ENCODE peak calls at places on chromosomes 2 and 18, in eight cellular contexts. One of them, this sample, is unnamed.

GRCh38 chr2:28435796-28436425 is 43.3 kb downstream of the FOSL2 start:
- DNase-seq in neuronal stem cell: no peak
- DNase-seq in CD4-positive, alpha-beta T cell: no peak
- DNase-seq in cardiac muscle cell: no peak
- DNase-seq in left ventricle myocardium inferior: no peak
- DNase-seq in DND-41: no peak
- DNase-seq in breast epithelium: no peak
- DNase-seq in kidney: no peak
- DNase-seq in this sample: no peak

GRCh38 chr2:180962727-180963312 is 17.6 kb upstream of the UBE2E3 start:
- DNase-seq in neuronal stem cell: no peak
- DNase-seq in CD4-positive, alpha-beta T cell: no peak
- DNase-seq in cardiac muscle cell: no peak
- DNase-seq in left ventricle myocardium inferior: no peak
- DNase-seq in DND-41: no peak
- DNase-seq in breast epithelium: no peak
- DNase-seq in kidney: no peak
- DNase-seq in this sample: no peak

GRCh38 chr2:19545507-19545906 is 187.1 kb upstream of the OSR1 start:
- DNase-seq in neuronal stem cell: no peak
- DNase-seq in CD4-positive, alpha-beta T cell: no peak
- DNase-seq in cardiac muscle cell: no peak
- DNase-seq in left ventricle myocardium inferior: no peak
- DNase-seq in DND-41: no peak
- DNase-seq in breast epithelium: no peak
- DNase-seq in kidney: no peak
- DNase-seq in this sample: no peak

GRCh38 chr2:143607446-143608110 is 478.4 kb downstream of the ARHGAP15 start:
- DNase-seq in neuronal stem cell: no peak
- DNase-seq in CD4-positive, alpha-beta T cell: no peak
- DNase-seq in cardiac muscle cell: peak; percentile 30
- DNase-seq in left ventricle myocardium inferior: no peak
- DNase-seq in DND-41: no peak
- DNase-seq in breast epithelium: no peak
- DNase-seq in kidney: no peak
- DNase-seq in this sample: no peak

GRCh38 chr2:235544687-235544965 is 50.8 kb downstream of the AGAP1 start:
- DNase-seq in neuronal stem cell: no peak
- DNase-seq in CD4-positive, alpha-beta T cell: no peak
- DNase-seq in cardiac muscle cell: no peak
- DNase-seq in left ventricle myocardium inferior: no peak
- DNase-seq in DND-41: no peak
- DNase-seq in breast epithelium: no peak
- DNase-seq in kidney: no peak
- DNase-seq in this sample: no peak

GRCh38 chr2:100380681-100381080 is 36.8 kb downstream of the CHST10 start:
- DNase-seq in neuronal stem cell: no peak
- DNase-seq in CD4-positive, alpha-beta T cell: no peak
- DNase-seq in cardiac muscle cell: no peak
- DNase-seq in left ventricle myocardium inferior: no peak
- DNase-seq in DND-41: no peak
- DNase-seq in breast epithelium: no peak
- DNase-seq in kidney: no peak
- DNase-seq in this sample: no peak

GRCh38 chr18:58605027-58606020 is 23.6 kb downstream of the ALPK2 start:
- DNase-seq in neuronal stem cell: no peak
- DNase-seq in CD4-positive, alpha-beta T cell: no peak
- DNase-seq in cardiac muscle cell: peak; percentile 72
- DNase-seq in left ventricle myocardium inferior: no peak
- DNase-seq in DND-41: no peak
- DNase-seq in breast epithelium: no peak
- DNase-seq in kidney: no peak
- DNase-seq in this sample: no peak

GRCh38 chr2:191226196-191226595 is 19.0 kb upstream of the MYO1B start:
- DNase-seq in neuronal stem cell: no peak
- DNase-seq in CD4-positive, alpha-beta T cell: no peak
- DNase-seq in cardiac muscle cell: peak; percentile 44
- DNase-seq in left ventricle myocardium inferior: no peak
- DNase-seq in DND-41: no peak
- DNase-seq in breast epithelium: no peak
- DNase-seq in kidney: no peak
- DNase-seq in this sample: no peak

GRCh38 chr18:75204978-75205759 is 3.8 kb downstream of the PTGR3 start:
- DNase-seq in neuronal stem cell: peak; percentile 17
- DNase-seq in CD4-positive, alpha-beta T cell: no peak
- DNase-seq in cardiac muscle cell: no peak
- DNase-seq in left ventricle myocardium inferior: no peak
- DNase-seq in DND-41: no peak
- DNase-seq in breast epithelium: no peak
- DNase-seq in kidney: no peak
- DNase-seq in this sample: no peak

GRCh38 chr18:22207022-22207758 is 37.8 kb downstream of the GATA6 start:
- DNase-seq in neuronal stem cell: no peak
- DNase-seq in CD4-positive, alpha-beta T cell: no peak
- DNase-seq in cardiac muscle cell: peak; percentile 98
- DNase-seq in left ventricle myocardium inferior: no peak
- DNase-seq in DND-41: no peak
- DNase-seq in breast epithelium: no peak
- DNase-seq in kidney: no peak
- DNase-seq in this sample: no peak

GRCh38 chr2:217989221-217989948 is 13.4 kb downstream of the TNS1 start:
- DNase-seq in neuronal stem cell: no peak
- DNase-seq in CD4-positive, alpha-beta T cell: no peak
- DNase-seq in cardiac muscle cell: no peak
- DNase-seq in left ventricle myocardium inferior: peak; percentile 9
- DNase-seq in DND-41: no peak
- DNase-seq in breast epithelium: no peak
- DNase-seq in kidney: no peak
- DNase-seq in this sample: no peak

GRCh38 chr2:6917071-6917760 is at the start of gene RNF144A:
- DNase-seq in neuronal stem cell: peak; percentile 69
- DNase-seq in CD4-positive, alpha-beta T cell: peak; percentile 79
- DNase-seq in cardiac muscle cell: peak; percentile 64
- DNase-seq in left ventricle myocardium inferior: peak; percentile 71
- DNase-seq in DND-41: peak; percentile 77
- DNase-seq in breast epithelium: no peak
- DNase-seq in kidney: peak; percentile 85
- DNase-seq in this sample: peak; percentile 68

GRCh38 chr2:30826481-30826880 is 19.2 kb upstream of the CAPN13 start:
- DNase-seq in neuronal stem cell: no peak
- DNase-seq in CD4-positive, alpha-beta T cell: no peak
- DNase-seq in cardiac muscle cell: no peak
- DNase-seq in left ventricle myocardium inferior: no peak
- DNase-seq in DND-41: no peak
- DNase-seq in breast epithelium: no peak
- DNase-seq in kidney: no peak
- DNase-seq in this sample: no peak
- H3K9me3 ChIP-seq in neuronal stem cell: no peaks in the 10 kb centered on the region
- H3K9me3 ChIP-seq in CD4-positive, alpha-beta T cell: peaks cover 5% of the 10 kb centered on the region
- H3K9me3 ChIP-seq in cardiac muscle cell: no peaks in the 10 kb centered on the region
- H3K9me3 ChIP-seq in left ventricle myocardium inferior: peaks cover 9% of the 10 kb centered on the region
- H3K9me3 ChIP-seq in DND-41: peaks cover 11% of the 10 kb centered on the region
- H3K9me3 ChIP-seq in breast epithelium: no peaks in the 10 kb centered on the region
- H3K9me3 ChIP-seq in kidney: no peaks in the 10 kb centered on the region
- H3K9me3 ChIP-seq in this sample: peaks cover 13% of the 10 kb centered on the region

GRCh38 chr2:70932631-70933230 is 3.0 kb upstream of the ATP6V1B1 start:
- DNase-seq in neuronal stem cell: no peak
- DNase-seq in CD4-positive, alpha-beta T cell: no peak
- DNase-seq in cardiac muscle cell: no peak
- DNase-seq in left ventricle myocardium inferior: no peak
- DNase-seq in DND-41: no peak
- DNase-seq in breast epithelium: no peak
- DNase-seq in kidney: no peak
- DNase-seq in this sample: no peak

GRCh38 chr2:70928366-70928765 is 7.3 kb upstream of the ATP6V1B1 start:
- DNase-seq in neuronal stem cell: no peak
- DNase-seq in CD4-positive, alpha-beta T cell: no peak
- DNase-seq in cardiac muscle cell: no peak
- DNase-seq in left ventricle myocardium inferior: no peak
- DNase-seq in DND-41: no peak
- DNase-seq in breast epithelium: no peak
- DNase-seq in kidney: no peak
- DNase-seq in this sample: no peak

GRCh38 chr2:70930371-70931329 is 5.0 kb upstream of the ATP6V1B1 start:
- DNase-seq in neuronal stem cell: no peak
- DNase-seq in CD4-positive, alpha-beta T cell: no peak
- DNase-seq in cardiac muscle cell: no peak
- DNase-seq in left ventricle myocardium inferior: no peak
- DNase-seq in DND-41: no peak
- DNase-seq in breast epithelium: no peak
- DNase-seq in kidney: no peak
- DNase-seq in this sample: no peak

GRCh38 chr2:70934981-70935380 is 719 bp upstream of the ATP6V1B1 start:
- DNase-seq in neuronal stem cell: no peak
- DNase-seq in CD4-positive, alpha-beta T cell: no peak
- DNase-seq in cardiac muscle cell: no peak
- DNase-seq in left ventricle myocardium inferior: no peak
- DNase-seq in DND-41: no peak
- DNase-seq in breast epithelium: no peak
- DNase-seq in kidney: no peak
- DNase-seq in this sample: no peak

GRCh38 chr2:70931376-70932000 is 4.2 kb upstream of the ATP6V1B1 start:
- DNase-seq in neuronal stem cell: no peak
- DNase-seq in CD4-positive, alpha-beta T cell: no peak
- DNase-seq in cardiac muscle cell: no peak
- DNase-seq in left ventricle myocardium inferior: no peak
- DNase-seq in DND-41: no peak
- DNase-seq in breast epithelium: no peak
- DNase-seq in kidney: no peak
- DNase-seq in this sample: no peak
- H3K27ac ChIP-seq in neuronal stem cell: no peak overlapping the region
- H3K27ac ChIP-seq in CD4-positive, alpha-beta T cell: no peak overlapping the region
- H3K27ac ChIP-seq in cardiac muscle cell: no peak overlapping the region
- H3K27ac ChIP-seq in left ventricle myocardium inferior: no peak overlapping the region
- H3K27ac ChIP-seq in DND-41: no peak overlapping the region
- H3K27ac ChIP-seq in breast epithelium: peak overlapping the region; percentile 7
- H3K27ac ChIP-seq in kidney: no peak overlapping the region
- H3K27ac ChIP-seq in this sample: no peak overlapping the region

GRCh38 chr2:239865059-239865639 is 160.0 kb downstream of the NDUFA10 start:
- DNase-seq in neuronal stem cell: no peak
- DNase-seq in CD4-positive, alpha-beta T cell: no peak
- DNase-seq in cardiac muscle cell: no peak
- DNase-seq in left ventricle myocardium inferior: no peak
- DNase-seq in DND-41: no peak
- DNase-seq in breast epithelium: no peak
- DNase-seq in kidney: no peak
- DNase-seq in this sample: no peak
- H3K9me3 ChIP-seq in neuronal stem cell: no peaks in the 10 kb centered on the region
- H3K9me3 ChIP-seq in CD4-positive, alpha-beta T cell: no peaks in the 10 kb centered on the region
- H3K9me3 ChIP-seq in cardiac muscle cell: peaks cover 2% of the 10 kb centered on the region
- H3K9me3 ChIP-seq in left ventricle myocardium inferior: no peaks in the 10 kb centered on the region
- H3K9me3 ChIP-seq in DND-41: no peaks in the 10 kb centered on the region
- H3K9me3 ChIP-seq in breast epithelium: no peaks in the 10 kb centered on the region
- H3K9me3 ChIP-seq in kidney: no peaks in the 10 kb centered on the region
- H3K9me3 ChIP-seq in this sample: peaks cover 3% of the 10 kb centered on the region

GRCh38 chr2:39522518-39522877 is 85.4 kb upstream of the MAP4K3 start:
- DNase-seq in neuronal stem cell: no peak
- DNase-seq in CD4-positive, alpha-beta T cell: no peak
- DNase-seq in cardiac muscle cell: no peak
- DNase-seq in left ventricle myocardium inferior: no peak
- DNase-seq in DND-41: no peak
- DNase-seq in breast epithelium: no peak
- DNase-seq in kidney: no peak
- DNase-seq in this sample: no peak
- H3K27ac ChIP-seq in neuronal stem cell: no peak overlapping the region
- H3K27ac ChIP-seq in CD4-positive, alpha-beta T cell: no peak overlapping the region
- H3K27ac ChIP-seq in cardiac muscle cell: no peak overlapping the region
- H3K27ac ChIP-seq in left ventricle myocardium inferior: peak overlapping the region; percentile 68
- H3K27ac ChIP-seq in DND-41: no peak overlapping the region
- H3K27ac ChIP-seq in breast epithelium: no peak overlapping the region
- H3K27ac ChIP-seq in kidney: no peak overlapping the region
- H3K27ac ChIP-seq in this sample: no peak overlapping the region